ENCODE peak calls at places on chromosome 3, in nine cellular contexts. N is lung; U is A549; L is lower lobe of right lung; H is uterus; P is HCT116; K is heart left ventricle; Y is endodermal cell; W is naive thymus-derived CD4-positive, alpha-beta T cell. J is an unnamed sample.

GRCh38 chr3:14319654-14320182 is 82.7 kb upstream of the SLC6A6 start:
- DNase-seq in W (no peak), H (no peak), N (peak; percentile 61), L (no peak), Y (peak; percentile 93), P (peak; percentile 77), U (peak; percentile 89), K (no peak), J (peak; percentile 78)

GRCh38 chr3:30671527-30672286 is 65.3 kb downstream of the TGFBR2 start:
- DNase-seq in K (no peak), U (no peak), L (no peak), P (no peak), H (no peak), N (no peak), W (peak; percentile 55), Y (no peak), J (no peak)

GRCh38 chr3:46665763-46666470 is 27.6 kb downstream of the ALS2CL start:
- DNase-seq in Y (peak; percentile 34), P (no peak), N (no peak), U (no peak), W (no peak), K (peak; percentile 11), H (no peak), L (peak; percentile 29), J (no peak)

GRCh38 chr3:172098698-172099494 is 59.5 kb downstream of the FNDC3B start:
- DNase-seq in Y (peak; percentile 82), K (no peak), N (no peak), U (no peak), H (no peak), W (no peak), L (no peak), P (no peak), J (peak; percentile 11)

GRCh38 chr3:141452045-141452444 is 34.8 kb upstream of the RASA2 start:
- DNase-seq in H (no peak), U (peak; percentile 38), W (peak; percentile 77), Y (peak; percentile 68), N (no peak), K (no peak), P (no peak), L (no peak), J (no peak)

GRCh38 chr3:196192036-196193001 is 18.9 kb downstream of the ZDHHC19 start:
- DNase-seq in L (peak; percentile 68), K (no peak), Y (peak; percentile 84), U (no peak), W (peak; percentile 27), H (no peak), N (no peak), P (no peak), J (no peak)

GRCh38 chr3:33103480-33103879 is 6.5 kb upstream of the GLB1 start:
- DNase-seq in Y (no peak), N (no peak), P (no peak), W (no peak), U (no peak), K (no peak), H (no peak), L (no peak), J (no peak)

GRCh38 chr3:97917813-97918536 is 54.3 kb downstream of the RIOX2 start:
- DNase-seq in K (no peak), U (no peak), L (no peak), W (no peak), P (no peak), H (no peak), Y (no peak), N (no peak), J (no peak)

GRCh38 chr3:116135462-116135861 is 309.8 kb downstream of the LSAMP start:
- DNase-seq in P (no peak), K (peak; percentile 27), U (no peak), Y (no peak), L (no peak), W (no peak), N (no peak), H (peak; percentile 21), J (no peak)

GRCh38 chr3:42827023-42827422 is 17.8 kb downstream of the ACKR2 start:
- DNase-seq in H (no peak), P (no peak), U (no peak), Y (no peak), W (no peak), L (no peak), K (no peak), N (no peak), J (no peak)

GRCh38 chr3:58837141-58837862 is 170.7 kb upstream of the FAM3D start:
- DNase-seq in L (no peak), H (no peak), U (no peak), Y (no peak), N (no peak), W (no peak), P (no peak), K (no peak), J (no peak)

GRCh38 chr3:15295506-15295905 is 36.9 kb downstream of the SH3BP5 start:
- DNase-seq in H (peak; percentile 76), W (no peak), Y (no peak), U (no peak), K (peak; percentile 55), L (no peak), N (no peak), P (no peak), J (no peak)

GRCh38 chr3:175198991-175199390 is 339.9 kb downstream of the NAALADL2 start:
- DNase-seq in P (no peak), L (no peak), Y (no peak), K (no peak), N (no peak), U (no peak), W (no peak), H (no peak), J (no peak)

GRCh38 chr3:108940166-108940565 is 13.5 kb downstream of the GUCA1C start:
- DNase-seq in P (no peak), N (no peak), K (no peak), W (no peak), H (no peak), Y (no peak), L (no peak), U (no peak), J (no peak)

GRCh38 chr3:150577854-150578253 is 25.3 kb upstream of the SELENOT start:
- DNase-seq in Y (no peak), K (no peak), N (no peak), U (no peak), W (no peak), H (no peak), P (no peak), L (no peak), J (no peak)

GRCh38 chr3:194464692-194465091 is 22.1 kb downstream of the ATP13A3 start:
- DNase-seq in N (no peak), Y (no peak), U (no peak), H (no peak), P (no peak), K (no peak), L (no peak), W (no peak), J (no peak)

GRCh38 chr3:128486692-128487537 is 6.1 kb downstream of the GATA2 start:
- DNase-seq in L (peak; percentile 46), U (no peak), Y (peak; percentile 83), N (no peak), K (peak; percentile 54), P (no peak), W (peak; percentile 30), H (peak; percentile 51), J (no peak)

GRCh38 chr3:50155891-50156290 is 767 bp downstream of the SEMA3F start:
- DNase-seq in L (no peak), Y (peak; percentile 75), W (no peak), K (no peak), H (no peak), N (no peak), P (no peak), U (no peak), J (no peak)
- H3K4me3 ChIP-seq in L (peak overlapping the region; percentile 63), Y (peak overlapping the region; percentile 85), W (no peak overlapping the region), K (peak overlapping the region; percentile 62), H (peak overlapping the region; percentile 36), N (peak overlapping the region; percentile 74), P (peak overlapping the region; percentile 67), U (peak overlapping the region; percentile 74), J (peak overlapping the region; percentile 76)

DNA sequence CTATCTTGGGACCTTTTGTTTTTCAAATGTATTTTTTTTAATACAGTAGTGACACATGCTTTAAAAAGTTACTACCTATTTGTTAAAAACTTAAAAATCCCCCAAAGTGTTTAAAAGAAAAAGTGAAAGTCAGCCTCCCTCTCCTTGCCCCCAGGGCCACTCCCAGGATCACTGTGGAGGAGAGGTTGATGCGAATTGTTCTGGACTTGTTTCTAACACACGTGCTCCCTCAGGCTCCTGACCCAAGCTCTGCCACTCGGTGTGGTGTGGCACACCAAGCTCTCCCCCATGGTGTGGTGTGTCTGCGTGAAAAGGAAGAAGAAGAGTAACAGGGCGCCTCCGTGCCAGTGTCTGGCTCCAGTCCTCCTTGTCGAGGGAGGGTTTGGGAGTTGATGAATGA is 93.5 kb downstream of the CHCHD6 start:
- DNase-seq in H (no peak), P (no peak), U (no peak), Y (no peak), N (no peak), W (no peak), K (no peak), L (no peak), J (no peak)
- H3K27ac ChIP-seq in H (no peak overlapping the region), P (no peak overlapping the region), U (no peak overlapping the region), Y (no peak overlapping the region), N (no peak overlapping the region), W (no peak overlapping the region), K (no peak overlapping the region), L (no peak overlapping the region), J (no peak overlapping the region)

DNA sequence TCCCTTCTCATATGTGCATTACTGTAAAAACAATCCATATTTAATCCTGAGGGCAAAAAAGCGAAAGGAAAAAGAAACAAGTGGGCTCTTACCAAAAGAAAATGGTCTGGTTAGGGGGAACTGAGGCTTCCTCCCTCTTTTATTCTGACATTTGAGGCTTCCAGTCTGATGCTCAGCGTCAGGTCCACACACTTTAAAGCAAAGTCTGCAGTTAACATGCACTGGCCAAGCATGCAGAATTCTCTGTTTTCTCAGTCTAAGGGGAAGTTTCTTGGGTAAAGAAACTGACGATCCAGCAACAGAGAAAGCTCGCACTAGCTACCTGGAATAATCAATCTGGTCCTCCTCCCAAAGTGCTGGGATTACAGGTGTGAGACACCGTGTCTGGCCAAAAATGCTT is 36.3 kb upstream of the TRIM59 start:
- DNase-seq in K (no peak), H (no peak), U (peak; percentile 15), W (no peak), P (no peak), Y (no peak), N (no peak), L (no peak), J (no peak)
- H3K4me3 ChIP-seq in K (peak overlapping the region; percentile 5), H (no peak overlapping the region), U (peak overlapping the region; percentile 39), W (peak overlapping the region; percentile 39), P (no peak overlapping the region), Y (no peak overlapping the region), N (no peak overlapping the region), L (peak overlapping the region; percentile 41), J (no peak overlapping the region)

DNA sequence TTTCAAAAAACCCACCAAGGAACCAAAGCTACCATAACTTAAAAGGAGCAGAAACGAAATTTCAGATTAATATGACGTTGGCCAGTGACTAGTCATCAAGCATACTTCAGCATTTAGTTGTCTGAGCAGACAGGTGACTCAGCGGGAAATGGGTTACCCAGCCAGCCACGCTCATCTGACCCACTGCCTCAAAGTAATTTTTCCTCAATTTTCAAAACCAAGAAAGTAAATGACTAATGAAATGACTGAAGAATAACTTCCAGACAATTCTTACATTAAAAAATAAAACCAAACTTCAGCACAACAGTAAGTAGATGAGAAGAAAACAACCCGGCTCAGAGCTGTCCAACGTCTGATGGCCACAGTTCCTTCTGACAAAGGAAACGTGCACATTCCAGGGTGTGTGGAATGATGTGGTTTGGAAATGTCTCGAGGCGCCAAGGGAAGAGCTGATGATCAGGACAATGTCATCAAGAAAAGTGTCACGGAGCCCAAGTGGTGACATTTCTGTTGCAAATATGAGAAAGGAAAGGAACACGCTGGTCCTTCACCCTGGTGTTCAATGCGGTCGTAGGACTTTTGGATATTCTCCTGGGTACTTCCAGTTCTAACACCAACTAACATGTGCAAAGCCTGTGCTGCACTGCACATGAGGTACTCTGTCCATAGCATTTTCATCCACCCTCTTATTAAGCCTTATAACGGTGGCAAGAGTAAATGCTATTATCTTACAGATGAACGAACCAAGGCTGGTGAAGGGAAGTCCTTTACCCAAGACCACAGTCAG is 79.1 kb downstream of the FOXP1 start:
- DNase-seq in L (no peak), K (no peak), U (peak; percentile 85), N (no peak), W (no peak), P (peak; percentile 15), H (no peak), Y (no peak), J (no peak)
- H3K27ac ChIP-seq in L (no peak overlapping the region), K (no peak overlapping the region), U (peak overlapping the region; percentile 93), N (no peak overlapping the region), W (no peak overlapping the region), P (no peak overlapping the region), H (no peak overlapping the region), Y (no peak overlapping the region), J (no peak overlapping the region)

J was measured in iPS DF 6.9.